ENCODE peak calls at places on chromosomes 12 and 14, in six cellular contexts. U is kidney glomerular epithelial cell, J is fibroblast of lung, L is nucleus accumbens, O is NCI-H345, X is activated T-cell treated with anti-CD3 and anti-CD28 coated beads for 24 hours. Y is an unnamed sample.

GRCh38 chr12:124673881-124674617 is 106.6 kb upstream of the NCOR2 start:
- DNase-seq in U (no peak), J (peak), L (peak), O (no peak), X (no peak), Y (no peak)

GRCh38 chr12:34405286-34406227 is 383.3 kb downstream of the ALG10 start:
- DNase-seq in U (no peak), J (no peak), L (no peak), O (no peak), X (no peak), Y (peak)

GRCh38 chr14:77154421-77154820 is 12.8 kb upstream of the ZDHHC22 start:
- DNase-seq in U (no peak), J (no peak), L (no peak), O (peak), X (no peak), Y (no peak)

GRCh38 chr14:99554184-99554583 is 49.8 kb downstream of the CCDC85C start:
- DNase-seq in U (no peak), J (no peak), L (no peak), O (peak), X (no peak), Y (peak)

GRCh38 chr12:69238589-69239285 is 632 bp upstream of the CPSF6 start:
- DNase-seq in U (no peak), J (no peak), L (no peak), O (no peak), X (no peak), Y (no peak)

GRCh38 chr14:76050797-76051392 is 65.3 kb downstream of the IFT43 start:
- DNase-seq in U (peak), J (peak), L (no peak), O (peak), X (peak), Y (no peak)

GRCh38 chr12:43737646-43738045 is 20.9 kb downstream of the PUS7L start:
- DNase-seq in U (no peak), J (peak), L (no peak), O (no peak), X (no peak), Y (no peak)

GRCh38 chr12:54891717-54892478 is 37.6 kb downstream of the MUCL1 start:
- DNase-seq in U (no peak), J (no peak), L (no peak), O (peak), X (no peak), Y (peak)

GRCh38 chr14:38989917-38990546 is 113.0 kb downstream of the SEC23A start:
- DNase-seq in U (no peak), J (no peak), L (no peak), O (no peak), X (no peak), Y (no peak)

GRCh38 chr12:58728397-58728796 is 191.9 kb downstream of the LRIG3 start:
- DNase-seq in U (no peak), J (peak), L (no peak), O (no peak), X (no peak), Y (no peak)

GRCh38 chr12:104137175-104137901 is 672 bp downstream of the NFYB start:
- DNase-seq in U (peak), J (peak), L (no peak), O (peak), X (peak), Y (peak)